ENCODE peak calls at places on chromosome 14, in nine cellular contexts. One of them, this sample, is unnamed.

GRCh38 chr14:94615823-94616570 is 3.8 kb downstream of the SERPINA3 start:
- DNase-seq in PC-9: no peak
- DNase-seq in pancreas: no peak
- DNase-seq in fibroblast of pulmonary artery: no peak
- DNase-seq in neural crest cell: no peak
- DNase-seq in OCI-LY7: no peak
- DNase-seq in fibroblast of lung: no peak
- DNase-seq in A549: no peak
- DNase-seq in progenitor cell of endocrine pancreas: no peak
- DNase-seq in this sample: no peak

GRCh38 chr14:55921516-55921915 is 196.7 kb upstream of the PELI2 start:
- DNase-seq in A549: no peak
- DNase-seq in OCI-LY7: no peak
- DNase-seq in PC-9: no peak
- DNase-seq in fibroblast of lung: no peak
- DNase-seq in pancreas: no peak
- DNase-seq in neural crest cell: no peak
- DNase-seq in progenitor cell of endocrine pancreas: no peak
- DNase-seq in fibroblast of pulmonary artery: no peak
- DNase-seq in this sample: no peak

GRCh38 chr14:54593860-54594259 is 26.9 kb downstream of the SAMD4A start:
- DNase-seq in progenitor cell of endocrine pancreas: no peak
- DNase-seq in fibroblast of lung: peak; percentile 58
- DNase-seq in fibroblast of pulmonary artery: peak; percentile 58
- DNase-seq in OCI-LY7: no peak
- DNase-seq in pancreas: no peak
- DNase-seq in A549: no peak
- DNase-seq in PC-9: no peak
- DNase-seq in neural crest cell: no peak
- DNase-seq in this sample: no peak

GRCh38 chr14:101151930-101152310 is 248.4 kb upstream of the RTL1 start:
- DNase-seq in fibroblast of pulmonary artery: no peak
- DNase-seq in neural crest cell: no peak
- DNase-seq in PC-9: no peak
- DNase-seq in A549: no peak
- DNase-seq in OCI-LY7: no peak
- DNase-seq in progenitor cell of endocrine pancreas: no peak
- DNase-seq in pancreas: no peak
- DNase-seq in fibroblast of lung: no peak
- DNase-seq in this sample: no peak

GRCh38 chr14:102996941-102997340 is 60.4 kb downstream of the CDC42BPB start:
- DNase-seq in fibroblast of pulmonary artery: no peak
- DNase-seq in PC-9: no peak
- DNase-seq in pancreas: no peak
- DNase-seq in OCI-LY7: no peak
- DNase-seq in A549: no peak
- DNase-seq in fibroblast of lung: no peak
- DNase-seq in progenitor cell of endocrine pancreas: no peak
- DNase-seq in neural crest cell: no peak
- DNase-seq in this sample: no peak

GRCh38 chr14:55339770-55340169 is 68.5 kb downstream of the FBXO34 start:
- DNase-seq in OCI-LY7: no peak
- DNase-seq in neural crest cell: no peak
- DNase-seq in fibroblast of lung: peak; percentile 23
- DNase-seq in A549: no peak
- DNase-seq in fibroblast of pulmonary artery: peak; percentile 41
- DNase-seq in progenitor cell of endocrine pancreas: no peak
- DNase-seq in PC-9: no peak
- DNase-seq in pancreas: no peak
- DNase-seq in this sample: no peak

GRCh38 chr14:103194256-103195045 is 71.2 kb downstream of the TNFAIP2 start:
- DNase-seq in neural crest cell: no peak
- DNase-seq in A549: peak; percentile 31
- DNase-seq in PC-9: peak; percentile 37
- DNase-seq in fibroblast of lung: peak; percentile 67
- DNase-seq in OCI-LY7: no peak
- DNase-seq in pancreas: no peak
- DNase-seq in fibroblast of pulmonary artery: peak; percentile 76
- DNase-seq in progenitor cell of endocrine pancreas: no peak
- DNase-seq in this sample: peak; percentile 32

GRCh38 chr14:69017706-69018105 is 38.6 kb upstream of the ACTN1 start:
- DNase-seq in progenitor cell of endocrine pancreas: no peak
- DNase-seq in OCI-LY7: no peak
- DNase-seq in A549: no peak
- DNase-seq in neural crest cell: no peak
- DNase-seq in fibroblast of pulmonary artery: no peak
- DNase-seq in PC-9: no peak
- DNase-seq in pancreas: no peak
- DNase-seq in fibroblast of lung: no peak
- DNase-seq in this sample: no peak

GRCh38 chr14:92392726-92393125 is 69.8 kb downstream of the SLC24A4 start:
- DNase-seq in pancreas: no peak
- DNase-seq in progenitor cell of endocrine pancreas: no peak
- DNase-seq in A549: no peak
- DNase-seq in OCI-LY7: no peak
- DNase-seq in fibroblast of lung: no peak
- DNase-seq in fibroblast of pulmonary artery: no peak
- DNase-seq in PC-9: no peak
- DNase-seq in neural crest cell: no peak
- DNase-seq in this sample: no peak

GRCh38 chr14:98913967-98914620 is 357.9 kb downstream of the BCL11B start:
- DNase-seq in PC-9: no peak
- DNase-seq in pancreas: no peak
- DNase-seq in A549: no peak
- DNase-seq in neural crest cell: no peak
- DNase-seq in fibroblast of lung: no peak
- DNase-seq in OCI-LY7: no peak
- DNase-seq in progenitor cell of endocrine pancreas: no peak
- DNase-seq in fibroblast of pulmonary artery: no peak
- DNase-seq in this sample: no peak

GRCh38 chr14:38824691-38825090 is 278.3 kb downstream of the SEC23A start:
- DNase-seq in OCI-LY7: no peak
- DNase-seq in progenitor cell of endocrine pancreas: no peak
- DNase-seq in PC-9: no peak
- DNase-seq in pancreas: no peak
- DNase-seq in neural crest cell: no peak
- DNase-seq in fibroblast of pulmonary artery: peak; percentile 3
- DNase-seq in A549: no peak
- DNase-seq in fibroblast of lung: peak; percentile 48
- DNase-seq in this sample: peak; percentile 19

GRCh38 chr14:75864352-75864751 is 117.4 kb downstream of the TGFB3 start:
- DNase-seq in progenitor cell of endocrine pancreas: no peak
- DNase-seq in fibroblast of lung: peak; percentile 69
- DNase-seq in fibroblast of pulmonary artery: peak; percentile 82
- DNase-seq in A549: no peak
- DNase-seq in pancreas: no peak
- DNase-seq in PC-9: no peak
- DNase-seq in OCI-LY7: no peak
- DNase-seq in neural crest cell: no peak
- DNase-seq in this sample: peak; percentile 87

GRCh38 chr14:94099006-94099405 is 11.5 kb upstream of the IFI27 start:
- DNase-seq in pancreas: no peak
- DNase-seq in PC-9: no peak
- DNase-seq in A549: no peak
- DNase-seq in fibroblast of lung: no peak
- DNase-seq in neural crest cell: no peak
- DNase-seq in progenitor cell of endocrine pancreas: no peak
- DNase-seq in OCI-LY7: no peak
- DNase-seq in fibroblast of pulmonary artery: no peak
- DNase-seq in this sample: no peak

GRCh38 chr14:70808402-70809237 is 693 bp downstream of the MAP3K9 start:
- DNase-seq in progenitor cell of endocrine pancreas: peak; percentile 49
- DNase-seq in pancreas: peak; percentile 25
- DNase-seq in OCI-LY7: peak; percentile 17
- DNase-seq in PC-9: peak; percentile 51
- DNase-seq in fibroblast of pulmonary artery: no peak
- DNase-seq in A549: peak; percentile 59
- DNase-seq in neural crest cell: peak; percentile 35
- DNase-seq in fibroblast of lung: peak; percentile 10
- DNase-seq in this sample: no peak

GRCh38 chr14:78848234-78848820 is 678.2 kb downstream of the NRXN3 start:
- DNase-seq in PC-9: peak; percentile 71
- DNase-seq in A549: peak; percentile 54
- DNase-seq in fibroblast of lung: peak; percentile 20
- DNase-seq in neural crest cell: peak; percentile 59
- DNase-seq in pancreas: peak; percentile 26
- DNase-seq in fibroblast of pulmonary artery: peak; percentile 42
- DNase-seq in OCI-LY7: peak; percentile 54
- DNase-seq in progenitor cell of endocrine pancreas: peak; percentile 36
- DNase-seq in this sample: peak; percentile 11

GRCh38 chr14:41830679-41831078 is 224.0 kb downstream of the LRFN5 start:
- DNase-seq in fibroblast of lung: peak; percentile 22
- DNase-seq in PC-9: no peak
- DNase-seq in OCI-LY7: no peak
- DNase-seq in fibroblast of pulmonary artery: peak; percentile 69
- DNase-seq in progenitor cell of endocrine pancreas: no peak
- DNase-seq in pancreas: no peak
- DNase-seq in neural crest cell: no peak
- DNase-seq in A549: no peak
- DNase-seq in this sample: no peak

GRCh38 chr14:54650331-54651017 is 83.5 kb downstream of the SAMD4A start:
- DNase-seq in OCI-LY7: no peak
- DNase-seq in progenitor cell of endocrine pancreas: no peak
- DNase-seq in A549: peak; percentile 38
- DNase-seq in pancreas: no peak
- DNase-seq in fibroblast of pulmonary artery: peak; percentile 66
- DNase-seq in neural crest cell: no peak
- DNase-seq in fibroblast of lung: peak; percentile 92
- DNase-seq in PC-9: no peak
- DNase-seq in this sample: peak; percentile 64

GRCh38 chr14:25231006-25231405 is 181.1 kb upstream of the STXBP6 start:
- DNase-seq in neural crest cell: no peak
- DNase-seq in fibroblast of pulmonary artery: peak; percentile 8
- DNase-seq in OCI-LY7: no peak
- DNase-seq in progenitor cell of endocrine pancreas: no peak
- DNase-seq in fibroblast of lung: no peak
- DNase-seq in pancreas: no peak
- DNase-seq in A549: no peak
- DNase-seq in PC-9: no peak
- DNase-seq in this sample: no peak

DNA sequence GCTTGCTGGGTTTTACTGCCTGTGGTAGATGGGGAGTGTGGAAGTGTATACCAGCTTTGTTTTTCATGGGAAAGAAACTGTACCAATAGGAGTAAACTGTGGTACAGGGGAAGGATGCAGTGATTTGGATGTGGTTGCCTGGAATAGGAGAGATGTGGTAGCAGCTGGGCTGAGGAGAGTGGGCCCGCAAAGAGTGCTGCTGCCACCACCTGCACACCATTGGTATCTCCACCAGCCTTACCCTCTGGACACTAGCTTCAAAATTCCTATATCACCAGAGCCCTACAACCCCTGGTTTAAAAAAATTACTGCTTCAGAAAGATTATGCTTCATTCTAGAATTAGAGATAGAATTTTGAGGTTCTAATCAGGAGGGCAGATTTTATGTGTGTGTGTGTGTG is 53.6 kb downstream of the AKAP6 start:
- DNase-seq in A549: peak; percentile 40
- DNase-seq in neural crest cell: no peak
- DNase-seq in progenitor cell of endocrine pancreas: no peak
- DNase-seq in fibroblast of lung: no peak
- DNase-seq in OCI-LY7: no peak
- DNase-seq in fibroblast of pulmonary artery: peak; percentile 41
- DNase-seq in pancreas: no peak
- DNase-seq in PC-9: peak; percentile 30
- DNase-seq in this sample: no peak
- TF ChIP-seq CTCF in A549: peak; percentile 43
- TF ChIP-seq CTCF in neural crest cell: peak; percentile 51
- TF ChIP-seq CTCF in progenitor cell of endocrine pancreas: peak; percentile 48
- TF ChIP-seq CTCF in fibroblast of lung: peak; percentile 42
- TF ChIP-seq CTCF in OCI-LY7: peak; percentile 41
- TF ChIP-seq CTCF in fibroblast of pulmonary artery: peak; percentile 51
- TF ChIP-seq CTCF in pancreas: no peak
- TF ChIP-seq CTCF in PC-9: peak; percentile 60
- TF ChIP-seq CTCF in this sample: peak; percentile 67

GRCh38 chr14:90571149-90571548 is 174.3 kb downstream of the CALM1 start:
- DNase-seq in A549: no peak
- DNase-seq in OCI-LY7: no peak
- DNase-seq in fibroblast of lung: no peak
- DNase-seq in pancreas: no peak
- DNase-seq in progenitor cell of endocrine pancreas: no peak
- DNase-seq in neural crest cell: no peak
- DNase-seq in PC-9: no peak
- DNase-seq in fibroblast of pulmonary artery: no peak
- DNase-seq in this sample: no peak
- TF ChIP-seq CTCF in A549: no peak
- TF ChIP-seq CTCF in OCI-LY7: no peak
- TF ChIP-seq CTCF in fibroblast of lung: no peak
- TF ChIP-seq CTCF in pancreas: no peak
- TF ChIP-seq CTCF in progenitor cell of endocrine pancreas: no peak
- TF ChIP-seq CTCF in neural crest cell: no peak
- TF ChIP-seq CTCF in PC-9: no peak
- TF ChIP-seq CTCF in fibroblast of pulmonary artery: no peak
- TF ChIP-seq CTCF in this sample: peak; percentile 15

GRCh38 chr14:104700224-104700623 is 10.8 kb downstream of the INF2 start:
- DNase-seq in neural crest cell: no peak
- DNase-seq in PC-9: no peak
- DNase-seq in pancreas: no peak
- DNase-seq in progenitor cell of endocrine pancreas: no peak
- DNase-seq in fibroblast of lung: no peak
- DNase-seq in A549: no peak
- DNase-seq in OCI-LY7: no peak
- DNase-seq in fibroblast of pulmonary artery: no peak
- DNase-seq in this sample: no peak
- TF ChIP-seq CTCF in neural crest cell: no peak
- TF ChIP-seq CTCF in PC-9: no peak
- TF ChIP-seq CTCF in pancreas: no peak
- TF ChIP-seq CTCF in progenitor cell of endocrine pancreas: no peak
- TF ChIP-seq CTCF in fibroblast of lung: no peak
- TF ChIP-seq CTCF in A549: no peak
- TF ChIP-seq CTCF in OCI-LY7: no peak
- TF ChIP-seq CTCF in fibroblast of pulmonary artery: no peak
- TF ChIP-seq CTCF in this sample: no peak

GRCh38 chr14:59188461-59189280 is at the start of gene DAAM1:
- DNase-seq in neural crest cell: peak; percentile 85
- DNase-seq in fibroblast of pulmonary artery: peak; percentile 99
- DNase-seq in A549: peak; percentile 97
- DNase-seq in progenitor cell of endocrine pancreas: peak; percentile 92
- DNase-seq in fibroblast of lung: peak; percentile 99
- DNase-seq in OCI-LY7: peak; percentile 100
- DNase-seq in pancreas: peak; percentile 98
- DNase-seq in PC-9: peak; percentile 96
- DNase-seq in this sample: peak; percentile 98
- TF ChIP-seq CTCF in neural crest cell: no peak
- TF ChIP-seq CTCF in fibroblast of pulmonary artery: no peak
- TF ChIP-seq CTCF in A549: no peak
- TF ChIP-seq CTCF in progenitor cell of endocrine pancreas: no peak
- TF ChIP-seq CTCF in fibroblast of lung: no peak
- TF ChIP-seq CTCF in OCI-LY7: no peak
- TF ChIP-seq CTCF in pancreas: no peak
- TF ChIP-seq CTCF in PC-9: no peak
- TF ChIP-seq CTCF in this sample: no peak

GRCh38 chr14:83395321-83395720 is 1861.7 kb upstream of the SEL1L start:
- DNase-seq in OCI-LY7: no peak
- DNase-seq in progenitor cell of endocrine pancreas: no peak
- DNase-seq in PC-9: no peak
- DNase-seq in neural crest cell: no peak
- DNase-seq in fibroblast of pulmonary artery: no peak
- DNase-seq in pancreas: no peak
- DNase-seq in fibroblast of lung: no peak
- DNase-seq in A549: no peak
- DNase-seq in this sample: no peak
- TF ChIP-seq CTCF in OCI-LY7: no peak
- TF ChIP-seq CTCF in progenitor cell of endocrine pancreas: no peak
- TF ChIP-seq CTCF in PC-9: no peak
- TF ChIP-seq CTCF in neural crest cell: no peak
- TF ChIP-seq CTCF in fibroblast of pulmonary artery: no peak
- TF ChIP-seq CTCF in pancreas: no peak
- TF ChIP-seq CTCF in fibroblast of lung: no peak
- TF ChIP-seq CTCF in A549: no peak
- TF ChIP-seq CTCF in this sample: no peak